ENCODE peak calls at places on chromosomes 13 and 19, in five cellular contexts. Z, D, S, O and F are unnamed samples.
A peak's percentile ranks its signal among the peaks of the same experiment; 100 is the strongest.

GRCh38 chr13:33453911-33454310 is 168.4 kb upstream of the STARD13 start:
- DNase-seq in Z (no peak), D (no peak), O (no peak), S (no peak), F (no peak)

GRCh38 chr13:72652681-72653080 is 74.7 kb downstream of the MZT1 start:
- DNase-seq in Z (no peak), S (no peak), D (no peak), O (no peak), F (no peak)

GRCh38 chr13:21218351-21219043 is 42.0 kb downstream of the MRPL57 start:
- DNase-seq in O (no peak), Z (no peak), S (no peak), D (no peak), F (no peak)

GRCh38 chr19:55647732-55648656 is at the start of gene CCDC106:
- DNase-seq in S (peak; percentile 87), Z (peak; percentile 71), O (peak; percentile 90), D (no peak), F (no peak)

GRCh38 chr13:20967340-20967739 is 64.8 kb upstream of the XPO4 start:
- DNase-seq in Z (no peak), D (no peak), O (no peak), S (no peak), F (no peak)

GRCh38 chr13:74870865-74871264 is 611.1 kb downstream of the TBC1D4 start:
- DNase-seq in Z (no peak), S (no peak), D (no peak), O (no peak), F (no peak)

GRCh38 chr19:58543826-58544590 is at the start of gene TRIM28:
- DNase-seq in S (peak; percentile 98), O (peak; percentile 99), D (peak; percentile 100), Z (peak; percentile 99), F (no peak)

GRCh38 chr19:9793051-9793591 is 24.6 kb upstream of the ZNF846 start:
- DNase-seq in S (no peak), Z (no peak), O (no peak), D (no peak), F (no peak)

GRCh38 chr13:97212540-97213146 is 9.5 kb upstream of the MBNL2 start:
- DNase-seq in Z (no peak), D (no peak), S (no peak), O (no peak), F (no peak)

GRCh38 chr13:108087813-108088212 is 127.5 kb downstream of the LIG4 start:
- DNase-seq in Z (no peak), S (no peak), D (no peak), O (no peak), F (no peak)

GRCh38 chr13:20221772-20222171 is 10.3 kb downstream of the GJB6 start:
- DNase-seq in D (no peak), Z (no peak), S (no peak), O (no peak), F (no peak)

GRCh38 chr13:42272115-42272756 is at the start of gene AKAP11:
- DNase-seq in O (peak; percentile 84), D (no peak), S (no peak), Z (peak; percentile 77), F (no peak)

GRCh38 chr19:49676136-49676689 is 858 bp upstream of the PRMT1 start:
- DNase-seq in S (peak; percentile 76), Z (peak; percentile 90), D (no peak), O (peak; percentile 96), F (peak; percentile 69)

GRCh38 chr19:11382898-11383705 is 1.0 kb downstream of the EPOR start:
- DNase-seq in D (no peak), O (peak; percentile 68), S (peak; percentile 66), Z (peak; percentile 78), F (no peak)

GRCh38 chr19:34350161-34350561 is 14.8 kb upstream of the GPI start:
- DNase-seq in O (no peak), S (no peak), D (peak; percentile 48), Z (no peak), F (no peak)

GRCh38 chr13:114045113-114045735 is 71.3 kb upstream of the C13orf46 start:
- DNase-seq in O (no peak), S (no peak), D (no peak), Z (no peak), F (no peak)

GRCh38 chr19:42158926-42159325 is 26.7 kb upstream of the POU2F2 start:
- DNase-seq in D (no peak), O (no peak), S (no peak), Z (no peak), F (no peak)

GRCh38 chr13:48236528-48237353 is 3.7 kb downstream of the ITM2B start:
- DNase-seq in D (no peak), S (no peak), Z (no peak), O (no peak), F (no peak)

GRCh38 chr19:3580156-3580955 is 4.9 kb upstream of the GIPC3 start:
- DNase-seq in O (no peak), D (no peak), Z (no peak), S (no peak), F (no peak)

GRCh38 chr13:49356224-49356623 is 87.6 kb downstream of the CAB39L start:
- DNase-seq in O (no peak), Z (no peak), D (no peak), S (no peak), F (no peak)

GRCh38 chr13:101919541-101920306 is 467.2 kb downstream of the ITGBL1 start:
- DNase-seq in O (peak; percentile 83), S (no peak), Z (no peak), D (no peak), F (no peak)

GRCh38 chr19:13850910-13851753 is 25.8 kb upstream of the NANOS3 start:
- DNase-seq in Z (peak; percentile 90), D (peak; percentile 71), O (no peak), S (no peak), F (peak; percentile 69)

GRCh38 chr19:1360818-1361461 is 22.8 kb upstream of the NDUFS7 start:
- DNase-seq in O (peak; percentile 75), S (no peak), D (no peak), Z (no peak), F (no peak)

GRCh38 chr13:113411216-113412023 is 41.9 kb downstream of the ADPRHL1 start:
- DNase-seq in D (no peak), Z (no peak), O (peak; percentile 1), S (no peak), F (no peak)

GRCh38 chr13:86446311-86446710 is 647.1 kb upstream of the SLITRK6 start:
- DNase-seq in Z (no peak), O (peak; percentile 33), S (no peak), D (no peak), F (no peak)

GRCh38 chr19:17234911-17235617 is 9.0 kb downstream of the OCEL1 start:
- DNase-seq in Z (peak; percentile 80), S (no peak), D (peak; percentile 49), O (peak; percentile 76), F (no peak)

GRCh38 chr19:46107371-46107770 is 17.1 kb downstream of the IGFL3 start:
- DNase-seq in Z (no peak), O (no peak), D (no peak), S (no peak), F (no peak)

GRCh38 chr13:95067303-95067702 is 233.9 kb downstream of the ABCC4 start:
- DNase-seq in O (no peak), Z (no peak), D (no peak), S (no peak), F (no peak)

GRCh38 chr13:32969516-32969941 is 46.7 kb upstream of the KL start:
- DNase-seq in O (no peak), S (no peak), D (no peak), Z (no peak), F (no peak)

GRCh38 chr13:51475727-51476521 is 23.1 kb upstream of the INTS6 start:
- DNase-seq in Z (no peak), O (no peak), D (no peak), S (no peak), F (no peak)

GRCh38 chr13:79382545-79383275 is 23.3 kb downstream of the RBM26 start:
- DNase-seq in S (no peak), O (no peak), Z (no peak), D (no peak), F (no peak)

GRCh38 chr19:39415111-39416046 is 2.9 kb downstream of the PLEKHG2 start:
- DNase-seq in S (no peak), D (no peak), Z (no peak), O (no peak), F (no peak)